ENCODE peak calls at places on chromosome 2, in ten cellular contexts. U is K562; B is CD4-positive, alpha-beta T cell; Y is stomach; I is PC-9; X is esophagus muscularis mucosa; J is A549; H is GM23338; M is left ventricle myocardium inferior; F is HCT116. L is an unnamed sample.

GRCh38 chr2:97992836-97993825 is 2.6 kb downstream of the TMEM131 start:
- DNase-seq in M (no peak), B (no peak), J (no peak), I (no peak), X (no peak), F (no peak), U (no peak), Y (no peak), H (no peak), L (peak)

GRCh38 chr2:25201265-25201664 is 32.9 kb upstream of the POMC start:
- DNase-seq in H (peak), B (no peak), J (peak), I (no peak), Y (no peak), U (peak), F (peak), X (no peak), M (no peak), L (no peak)

GRCh38 chr2:15673919-15674636 is 82.4 kb downstream of the DDX1 start:
- DNase-seq in B (no peak), X (no peak), H (no peak), M (no peak), F (peak), Y (no peak), U (no peak), I (peak), J (no peak), L (peak)

GRCh38 chr2:32977228-32977758 is 30.5 kb downstream of the LTBP1 start:
- DNase-seq in X (peak), Y (peak), I (peak), H (peak), F (peak), U (peak), J (peak), M (peak), B (no peak), L (peak)

GRCh38 chr2:122929347-122929746 is 1095.7 kb upstream of the CNTNAP5 start:
- DNase-seq in F (no peak), U (no peak), B (no peak), I (no peak), J (no peak), Y (no peak), X (no peak), M (no peak), H (no peak), L (no peak)

GRCh38 chr2:215275819-215276218 is 36.0 kb upstream of the ATIC start:
- DNase-seq in I (no peak), B (no peak), M (no peak), Y (no peak), H (no peak), U (no peak), J (no peak), X (no peak), F (no peak), L (no peak)

GRCh38 chr2:60819155-60819862 is 62.1 kb upstream of the REL start:
- DNase-seq in J (no peak), F (no peak), X (no peak), I (no peak), U (no peak), Y (peak), B (peak), M (no peak), H (no peak), L (no peak)

GRCh38 chr2:100256416-100256815 is 65.9 kb downstream of the LONRF2 start:
- DNase-seq in I (no peak), B (no peak), X (no peak), Y (no peak), H (no peak), U (no peak), J (no peak), M (no peak), F (no peak), L (no peak)

GRCh38 chr2:168584934-168585333 is 128.9 kb downstream of the CERS6 start:
- DNase-seq in I (no peak), X (no peak), H (no peak), U (no peak), M (no peak), F (no peak), J (no peak), B (no peak), Y (no peak), L (no peak)

GRCh38 chr2:41413813-41414485 is 633.9 kb upstream of the PKDCC start:
- DNase-seq in J (no peak), U (no peak), I (no peak), X (no peak), Y (no peak), H (no peak), M (no peak), B (no peak), F (no peak), L (no peak)

GRCh38 chr2:41420219-41420618 is 627.6 kb upstream of the PKDCC start:
- DNase-seq in I (no peak), U (no peak), B (no peak), F (no peak), M (no peak), J (no peak), H (no peak), X (no peak), Y (no peak), L (no peak)

GRCh38 chr2:41410011-41410410 is 637.8 kb upstream of the PKDCC start:
- DNase-seq in I (no peak), X (no peak), B (no peak), M (no peak), U (no peak), F (no peak), Y (no peak), J (no peak), H (no peak), L (no peak)

GRCh38 chr2:41409328-41409727 is 638.5 kb upstream of the PKDCC start:
- DNase-seq in H (peak), I (no peak), X (no peak), J (no peak), Y (no peak), U (no peak), F (no peak), B (no peak), M (no peak), L (no peak)

DNA sequence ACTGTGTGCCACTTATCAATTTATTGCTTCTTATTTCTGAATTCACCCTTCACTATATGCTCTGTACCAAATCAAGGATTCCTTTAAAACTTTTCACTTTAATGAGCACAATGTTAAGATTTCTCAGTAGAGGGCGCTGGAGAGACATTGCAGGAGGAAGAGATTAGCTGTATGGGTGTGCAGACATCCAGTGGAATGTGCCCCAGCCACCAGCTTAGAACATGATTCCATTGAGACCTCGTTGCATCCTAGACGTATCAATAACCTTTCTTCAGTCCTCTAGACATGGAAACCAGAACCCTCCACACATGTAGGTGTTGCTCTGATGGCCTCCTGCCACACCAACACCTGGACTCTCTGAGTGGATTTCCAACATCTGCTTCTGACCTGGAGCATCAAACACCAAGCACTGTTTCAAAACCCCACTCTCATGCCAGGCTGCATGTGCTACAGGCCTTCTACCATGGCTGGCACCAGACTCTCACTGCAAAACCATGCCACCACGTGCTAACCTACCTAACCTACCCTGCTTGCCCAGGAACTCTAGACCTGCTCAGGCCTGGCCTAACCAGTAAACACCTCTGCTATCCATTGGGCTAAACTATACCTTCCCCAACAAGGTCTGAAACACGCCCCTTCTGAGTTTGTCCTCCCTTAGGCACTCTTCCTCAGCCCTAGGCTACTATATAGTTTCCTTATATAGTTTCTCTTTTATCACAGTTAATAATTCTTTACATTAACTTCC is 633.2 kb upstream of the PKDCC start:
- DNase-seq in J (peak), H (peak), B (no peak), I (no peak), X (no peak), M (no peak), Y (no peak), U (peak), F (no peak), L (peak)
- TF ChIP-seq CTCF in J (peak), H (peak), B (no peak), I (peak), X (peak), M (peak), Y (no peak), U (no peak), F (peak), L (no peak)

DNA sequence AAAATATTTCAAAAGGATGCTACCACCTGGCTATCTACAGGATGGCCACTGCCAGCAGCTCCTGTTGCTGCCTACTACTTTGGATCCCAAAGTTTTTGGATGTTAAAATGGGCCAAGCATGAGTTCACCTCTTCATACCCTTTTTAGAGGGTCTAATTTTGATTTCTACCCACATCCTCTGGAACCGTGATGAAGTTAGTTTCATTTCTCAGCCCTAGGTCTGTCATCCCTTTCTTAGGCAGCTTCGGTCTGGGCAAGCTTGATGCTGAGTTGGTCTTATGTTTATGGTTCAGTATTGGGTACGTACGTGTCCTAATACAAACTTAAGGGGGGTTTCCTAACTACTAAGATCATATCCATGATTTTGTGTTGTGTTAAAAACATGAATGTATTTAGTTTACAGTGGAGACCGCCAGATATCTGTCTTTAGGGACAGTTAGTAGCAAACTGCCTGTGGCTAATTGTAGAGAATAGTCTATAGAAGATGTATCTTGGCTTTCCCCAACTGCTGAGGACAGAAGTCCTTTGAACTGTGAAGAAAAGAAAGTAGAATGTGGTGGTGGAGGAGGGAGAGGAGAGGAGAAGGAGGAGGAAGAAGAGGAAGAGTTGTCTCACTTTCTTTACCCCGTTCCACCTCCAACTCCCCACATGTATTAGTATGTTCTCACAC is 184.9 kb downstream of the UBE2E3 start:
- DNase-seq in J (no peak), I (no peak), M (no peak), B (no peak), X (no peak), U (no peak), F (no peak), H (no peak), Y (no peak), L (no peak)
- H3K27ac ChIP-seq in J (no peak), I (no peak), M (no peak), B (peak), X (no peak), U (no peak), F (no peak), H (no peak), Y (no peak), L (no peak)

GRCh38 chr2:205543262-205543843 is 138.9 kb upstream of the NRP2 start:
- DNase-seq in B (no peak), F (no peak), I (no peak), M (no peak), H (no peak), U (no peak), Y (no peak), J (no peak), X (no peak), L (no peak)

GRCh38 chr2:205534997-205535396 is 147.3 kb upstream of the NRP2 start:
- DNase-seq in Y (no peak), B (no peak), X (no peak), U (no peak), M (no peak), F (no peak), I (no peak), J (no peak), H (no peak), L (no peak)

GRCh38 chr2:205543937-205544702 is 138.2 kb upstream of the NRP2 start:
- DNase-seq in J (no peak), Y (no peak), I (no peak), U (no peak), B (no peak), H (no peak), X (no peak), F (no peak), M (no peak), L (no peak)

GRCh38 chr2:205540066-205540465 is 142.2 kb upstream of the NRP2 start:
- DNase-seq in B (no peak), F (no peak), J (no peak), Y (no peak), H (no peak), X (no peak), U (no peak), M (no peak), I (no peak), L (no peak)

DNA sequence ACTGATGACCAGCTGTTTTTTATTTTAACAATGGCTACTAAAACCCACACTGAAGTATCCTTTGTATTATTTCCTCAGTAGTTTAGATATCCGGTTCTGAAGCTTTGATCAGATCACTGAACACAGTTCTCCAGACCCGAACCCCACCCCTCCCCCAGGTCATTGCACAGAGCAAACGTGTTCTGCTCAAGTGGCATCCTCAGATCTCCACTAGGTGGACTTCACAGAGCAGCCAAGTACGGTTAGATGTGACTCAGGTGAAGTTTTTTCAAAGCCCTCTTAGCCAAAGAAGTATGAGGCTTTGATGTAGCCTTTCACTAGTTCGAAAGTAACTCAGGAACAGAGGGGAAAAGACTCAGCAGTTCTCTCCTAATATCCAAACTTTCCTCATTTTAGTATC is 142.7 kb upstream of the NRP2 start:
- DNase-seq in H (no peak), X (no peak), Y (no peak), B (no peak), J (peak), F (peak), M (no peak), I (no peak), U (no peak), L (no peak)
- TF ChIP-seq CTCF in H (peak), X (no peak), Y (no peak), B (no peak), J (no peak), F (peak), M (no peak), I (no peak), U (no peak), L (no peak)

GRCh38 chr2:149219853-149220252 is 110.5 kb upstream of the LYPD6 start:
- DNase-seq in Y (no peak), F (no peak), X (no peak), M (no peak), B (no peak), U (no peak), H (no peak), I (no peak), J (no peak), L (no peak)
- H3K27ac ChIP-seq in Y (no peak), F (no peak), X (no peak), M (no peak), B (no peak), U (no peak), H (no peak), I (no peak), J (no peak), L (no peak)

DNA sequence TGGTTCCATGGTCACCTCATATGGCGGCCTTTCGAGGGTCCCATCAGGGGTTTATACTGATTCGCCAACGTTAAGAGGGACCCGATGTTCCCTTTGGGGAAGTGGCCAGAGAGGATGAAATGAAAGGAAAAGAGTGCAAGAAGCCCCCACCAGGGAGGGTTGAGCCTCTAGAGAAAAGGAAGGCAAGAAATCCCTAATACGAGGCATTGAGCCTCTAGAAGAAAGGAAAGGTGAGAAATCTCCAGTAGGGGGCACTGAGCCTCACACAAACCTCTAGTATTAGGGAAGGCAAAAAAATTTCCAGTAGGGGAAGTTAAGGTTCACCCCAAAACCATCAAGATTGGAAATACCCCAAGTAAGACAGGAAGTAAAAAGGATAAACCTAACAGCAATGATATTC is 9.8 kb upstream of the SAP130 start:
- DNase-seq in J (no peak), X (no peak), Y (no peak), U (no peak), F (no peak), B (no peak), M (no peak), H (peak), I (no peak), L (no peak)
- TF ChIP-seq CTCF in J (no peak), X (no peak), Y (no peak), U (peak), F (peak), B (no peak), M (no peak), H (peak), I (no peak), L (no peak)

GRCh38 chr2:163733301-163733938 is 2.4 kb downstream of the FIGN start:
- DNase-seq in B (no peak), H (no peak), F (no peak), X (no peak), Y (no peak), I (no peak), U (no peak), J (no peak), M (no peak), L (no peak)
- H3K27ac ChIP-seq in B (no peak), H (no peak), F (no peak), X (peak), Y (peak), I (no peak), U (no peak), J (no peak), M (peak), L (no peak)

GRCh38 chr2:46769809-46770208 is 145.8 kb downstream of the MCFD2 start:
- DNase-seq in M (no peak), B (no peak), H (peak), J (peak), I (no peak), U (no peak), X (no peak), Y (no peak), F (no peak), L (no peak)
- TF ChIP-seq CTCF in M (no peak), B (no peak), H (peak), J (peak), I (peak), U (peak), X (no peak), Y (no peak), F (peak), L (no peak)